ENCODE peak calls at places on chromosomes 7 and 10, in four cellular contexts. One of them, this sample, is unnamed.

GRCh38 chr10:130935051-130935450 is 376.5 kb downstream of the TCERG1L start:
- DNase-seq in NCI-H1105: no peak
- DNase-seq in NCI-H774: no peak
- DNase-seq in cortex of kidney: no peak
- DNase-seq in this sample: no peak

GRCh38 chr7:142833174-142834027 is 21.5 kb upstream of the EPHB6 start:
- DNase-seq in cortex of kidney: no peak
- DNase-seq in NCI-H774: no peak
- DNase-seq in NCI-H1105: no peak
- DNase-seq in this sample: no peak

GRCh38 chr7:126493801-126494200 is 758.9 kb downstream of the GRM8 start:
- DNase-seq in cortex of kidney: no peak
- DNase-seq in NCI-H1105: no peak
- DNase-seq in NCI-H774: no peak
- DNase-seq in this sample: no peak

GRCh38 chr7:134083766-134084487 is 43.2 kb upstream of the LRGUK start:
- DNase-seq in cortex of kidney: no peak
- DNase-seq in NCI-H1105: no peak
- DNase-seq in NCI-H774: no peak
- DNase-seq in this sample: no peak

GRCh38 chr7:17368856-17369520 is 70.5 kb downstream of the AHR start:
- DNase-seq in NCI-H774: no peak
- DNase-seq in NCI-H1105: no peak
- DNase-seq in cortex of kidney: no peak
- DNase-seq in this sample: no peak

GRCh38 chr10:68208424-68209042 is 23.4 kb downstream of the ATOH7 start:
- DNase-seq in NCI-H1105: peak
- DNase-seq in cortex of kidney: no peak
- DNase-seq in NCI-H774: peak
- DNase-seq in this sample: no peak

GRCh38 chr10:99631496-99631895 is 11.3 kb upstream of the SLC25A28 start:
- DNase-seq in NCI-H774: no peak
- DNase-seq in cortex of kidney: no peak
- DNase-seq in NCI-H1105: no peak
- DNase-seq in this sample: no peak

GRCh38 chr7:121633186-121633585 is 237.1 kb upstream of the FAM3C start:
- DNase-seq in NCI-H1105: no peak
- DNase-seq in cortex of kidney: no peak
- DNase-seq in NCI-H774: no peak
- DNase-seq in this sample: no peak